ENCODE peak calls at places on chromosomes 1 and 21, in five cellular contexts. H is BE2C; N is colonic mucosa; E is CD4-positive, alpha-beta memory T cell; G is endothelial cell of umbilical vein. X is an unnamed sample. For H3K4me1 and H3K36me3, the result is how much of the 10 kb centered on the place peaks cover.

GRCh38 chr1:196466656-196467055 is 141.6 kb downstream of the KCNT2 start:
- DNase-seq in H (no peak), N (no peak), E (no peak), G (no peak), X (no peak)

GRCh38 chr1:161190962-161191521 is 7.8 kb downstream of the ADAMTS4 start:
- DNase-seq in H (peak), N (no peak), E (no peak), G (no peak), X (no peak)

GRCh38 chr1:91402023-91402422 is 2.6 kb downstream of the HFM1 start:
- DNase-seq in H (no peak), N (no peak), E (no peak), G (peak), X (no peak)

GRCh38 chr1:35560256-35561225 is 2.9 kb downstream of the NCDN start:
- DNase-seq in H (no peak), N (no peak), E (no peak), G (no peak), X (no peak)

GRCh38 chr1:26999440-26999987 is 6.0 kb downstream of the TRNP1 start:
- DNase-seq in H (peak), N (no peak), E (no peak), G (peak), X (no peak)

GRCh38 chr1:151843398-151843797 is 3.8 kb upstream of the C2CD4D start:
- DNase-seq in H (no peak), N (no peak), E (no peak), G (no peak), X (no peak)

GRCh38 chr1:179353546-179353945 is 12.2 kb upstream of the AXDND1 start:
- DNase-seq in H (no peak), N (no peak), E (no peak), G (no peak), X (no peak)

GRCh38 chr1:229365574-229365973 is 22.7 kb upstream of the CCSAP start:
- DNase-seq in H (no peak), N (no peak), E (no peak), G (no peak), X (no peak)

GRCh38 chr1:28855469-28855944 is 43.5 kb downstream of the OPRD1 start:
- DNase-seq in H (no peak), N (no peak), E (no peak), G (no peak), X (no peak)

GRCh38 chr1:227951624-227952373 is 4.1 kb upstream of the WNT9A start:
- DNase-seq in H (no peak), N (peak), E (no peak), G (no peak), X (no peak)

GRCh38 chr1:67583462-67583950 is 101.5 kb upstream of the GADD45A start:
- DNase-seq in H (no peak), N (no peak), E (no peak), G (no peak), X (no peak)

GRCh38 chr1:147676306-147677085 is 6.2 kb upstream of the ACP6 start:
- DNase-seq in H (no peak), N (no peak), E (no peak), G (peak), X (no peak)

GRCh38 chr21:45087022-45087823 is 12.8 kb downstream of the ADARB1 start:
- DNase-seq in H (no peak), N (no peak), E (no peak), G (no peak), X (no peak)

GRCh38 chr1:227730630-227731151 is 4.4 kb downstream of the JMJD4 start:
- DNase-seq in H (no peak), N (no peak), E (no peak), G (no peak), X (no peak)

GRCh38 chr1:15757016-15757543 is 1.5 kb upstream of the FBLIM1 start:
- DNase-seq in H (no peak), N (no peak), E (no peak), G (no peak), X (no peak)

GRCh38 chr1:90411155-90411554 is 305.9 kb downstream of the BARHL2 start:
- DNase-seq in H (no peak), N (peak), E (no peak), G (no peak), X (no peak)

GRCh38 chr1:109730666-109731065 is 10.2 kb downstream of the GSTM3 start:
- DNase-seq in H (no peak), N (no peak), E (no peak), G (no peak), X (no peak)
- H3K4me1 ChIP-seq in H (under half), N (under half), E (under half), G (under half), X (under half)

DNA sequence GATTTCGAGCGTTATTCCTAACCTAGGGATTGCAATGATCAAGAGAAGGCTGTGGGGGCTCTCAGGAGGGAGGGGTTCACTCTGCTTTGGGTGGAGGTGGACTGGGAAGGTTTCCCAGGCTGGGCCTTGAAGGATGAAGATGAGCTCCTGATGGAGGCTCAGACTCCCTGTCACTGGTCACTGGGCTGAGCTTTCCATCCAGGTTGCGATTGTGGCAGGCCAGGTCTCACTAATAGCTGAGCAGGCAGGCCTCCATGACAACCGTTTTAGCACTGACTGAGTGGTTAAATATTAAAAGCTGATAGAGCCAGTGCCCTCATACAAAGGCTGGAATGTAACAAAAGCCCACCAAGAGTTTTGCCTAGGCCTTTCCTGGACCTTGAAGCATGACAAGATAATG is 36.2 kb upstream of the EFCAB14 start:
- DNase-seq in H (no peak), N (no peak), E (no peak), G (no peak), X (no peak)
- H3K36me3 ChIP-seq in H (under half), N (under half), E (under half), G (under half), X (under half)

GRCh38 chr1:110187139-110187890 is 22.8 kb upstream of the KCNC4 start:
- DNase-seq in H (peak), N (no peak), E (no peak), G (no peak), X (no peak)
- H3K4me1 ChIP-seq in H (under half), N (under half), E (under half), G (under half), X (under half)

GRCh38 chr1:39858315-39858714 is 25.0 kb downstream of the TRIT1 start:
- DNase-seq in H (no peak), N (no peak), E (no peak), G (no peak), X (no peak)
- H3K36me3 ChIP-seq in H (under half), N (under half), E (under half), G (under half), X (under half)

GRCh38 chr1:9282436-9282955 is 10.2 kb upstream of the SPSB1 start:
- DNase-seq in H (no peak), N (no peak), E (no peak), G (no peak), X (no peak)
- H3K4me1 ChIP-seq in H (under half), N (under half), E (half or more), G (under half), X (half or more)

GRCh38 chr1:214546886-214547641 is 4.3 kb downstream of the PTPN14 start:
- DNase-seq in H (no peak), N (no peak), E (no peak), G (peak), X (no peak)

GRCh38 chr1:214547747-214548146 is 3.7 kb downstream of the PTPN14 start:
- DNase-seq in H (no peak), N (no peak), E (no peak), G (peak), X (no peak)

GRCh38 chr1:214549604-214550338 is 1.6 kb downstream of the PTPN14 start:
- DNase-seq in H (no peak), N (no peak), E (no peak), G (peak), X (no peak)

GRCh38 chr1:214550339-214551051 is 907 bp downstream of the PTPN14 start:
- DNase-seq in H (no peak), N (no peak), E (no peak), G (no peak), X (no peak)

GRCh38 chr1:214548988-214549387 is 2.4 kb downstream of the PTPN14 start:
- DNase-seq in H (no peak), N (no peak), E (no peak), G (peak), X (no peak)
- H3K36me3 ChIP-seq in H (under half), N (under half), E (under half), G (under half), X (under half)

DNA sequence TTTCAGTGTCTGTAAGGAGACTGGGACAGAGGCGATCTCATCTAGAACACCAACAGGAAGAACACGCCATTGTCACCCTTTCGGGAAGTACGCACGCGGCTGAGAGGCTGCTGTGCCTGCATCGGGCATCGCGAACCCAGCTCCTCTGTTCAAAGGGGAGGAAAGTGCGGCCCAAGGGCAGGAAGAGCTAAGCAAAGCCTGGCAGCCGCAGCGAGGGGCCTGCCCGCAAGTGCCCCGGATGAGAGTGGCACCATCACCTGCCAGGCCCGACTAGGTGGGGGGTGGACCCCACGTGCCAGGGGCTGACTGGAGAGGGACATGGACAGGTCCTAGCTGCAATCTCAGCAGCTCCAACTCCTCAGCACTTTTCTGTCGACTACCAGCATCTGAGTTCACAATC is 7.5 kb downstream of the TPRG1L start:
- DNase-seq in H (no peak), N (no peak), E (no peak), G (no peak), X (no peak)
- H3K4me1 ChIP-seq in H (under half), N (under half), E (under half), G (under half), X (under half)

GRCh38 chr1:103541431-103541830 is 15.9 kb downstream of the RNPC3 start:
- DNase-seq in H (no peak), N (no peak), E (no peak), G (no peak), X (no peak)
- H3K36me3 ChIP-seq in H (half or more), N (under half), E (half or more), G (under half), X (half or more)

X was measured in CD4-positive, CD25-positive, alpha-beta regulatory T cell.